ENCODE peak calls at places on chromosomes 4 and X, in five cellular contexts. M is AML-193, C is endothelial cell, F is bronchial epithelial cell, U is fibroblast of pulmonary artery. S is an unnamed sample.

GRCh38 chr4:106287353-106287969 is 28.5 kb downstream of the TBCK start:
- DNase-seq in M (peak), C (peak), F (peak), U (peak), S (no peak)

GRCh38 chr4:33255507-33255906 is 2535.3 kb downstream of the PCDH7 start:
- DNase-seq in M (no peak), C (no peak), F (no peak), U (no peak), S (no peak)

GRCh38 chr4:19850909-19851308 is 400.8 kb upstream of the SLIT2 start:
- DNase-seq in M (no peak), C (no peak), F (peak), U (peak), S (no peak)

GRCh38 chrX:119398974-119399771 is at the start of gene SLC25A43:
- DNase-seq in M (no peak), C (peak), F (no peak), U (peak), S (peak)

GRCh38 chrX:44748014-44748413 is 95.8 kb upstream of the DUSP21 start:
- DNase-seq in M (no peak), C (no peak), F (peak), U (peak), S (no peak)

GRCh38 chr4:23733911-23734458 is 155.9 kb downstream of the PPARGC1A start:
- DNase-seq in M (no peak), C (no peak), F (no peak), U (no peak), S (no peak)

GRCh38 chrX:136209016-136209738 is 42.0 kb downstream of the MAP7D3 start:
- DNase-seq in M (no peak), C (peak), F (no peak), U (peak), S (no peak)

GRCh38 chrX:111040377-111041017 is 55.5 kb upstream of the PAK3 start:
- DNase-seq in M (peak), C (no peak), F (peak), U (peak), S (no peak)

GRCh38 chrX:96407501-96407900 is 277.1 kb upstream of the DIAPH2 start:
- DNase-seq in M (no peak), C (no peak), F (peak), U (peak), S (no peak)

GRCh38 chr4:113884655-113885054 is 94.8 kb downstream of the ARSJ start:
- DNase-seq in M (no peak), C (no peak), F (no peak), U (no peak), S (no peak)

GRCh38 chrX:128698528-128698927 is 646.3 kb upstream of the ACTRT1 start:
- DNase-seq in M (no peak), C (no peak), F (no peak), U (no peak), S (no peak)

S was measured in amygdala.